ENCODE peak calls at places on chromosomes 2 and 18, in six cellular contexts. W is left ventricle myocardium inferior, G is osteoblast, Y is colonic mucosa, A is prostate gland, H is astrocyte. L is an unnamed sample.

GRCh38 chr2:96596596-96596995 is 41.5 kb downstream of the KANSL3 start:
- DNase-seq in H (no peak), W (no peak), Y (no peak), G (no peak), A (no peak), L (no peak)

GRCh38 chr2:239160226-239161143 is 240.3 kb downstream of the HDAC4 start:
- DNase-seq in G (peak; percentile 51), Y (no peak), H (no peak), W (peak; percentile 4), A (no peak), L (peak; percentile 17)

GRCh38 chr2:166632616-166633015 is 138.6 kb upstream of the SCN7A start:
- DNase-seq in G (no peak), Y (no peak), H (peak; percentile 100), A (no peak), W (no peak), L (peak; percentile 30)

GRCh38 chr2:64748561-64748960 is 94.8 kb upstream of the SERTAD2 start:
- DNase-seq in W (no peak), Y (no peak), G (no peak), H (no peak), A (no peak), L (no peak)

GRCh38 chr2:229342376-229342775 is 71.3 kb upstream of the PID1 start:
- DNase-seq in A (peak; percentile 40), W (peak; percentile 28), G (no peak), H (no peak), Y (peak; percentile 39), L (peak; percentile 76)

GRCh38 chr2:113309655-113310387 is 31.1 kb upstream of the PAX8 start:
- DNase-seq in G (no peak), Y (no peak), H (no peak), A (peak; percentile 26), W (no peak), L (peak; percentile 86)

GRCh38 chr18:52409732-52410131 is 69.7 kb downstream of the DCC start:
- DNase-seq in W (no peak), A (no peak), G (no peak), H (no peak), Y (no peak), L (peak; percentile 3)

GRCh38 chr2:75099521-75099922 is 99.8 kb downstream of the TACR1 start:
- DNase-seq in A (no peak), H (peak; percentile 31), Y (no peak), G (no peak), W (no peak), L (no peak)

GRCh38 chr18:11047156-11047555 is 102.2 kb downstream of the PIEZO2 start:
- DNase-seq in A (no peak), W (no peak), G (no peak), Y (no peak), H (peak; percentile 38), L (no peak)

GRCh38 chr18:8351173-8351572 is 258.1 kb upstream of the RAB12 start:
- DNase-seq in H (no peak), W (no peak), A (no peak), G (no peak), Y (no peak), L (peak; percentile 34)

GRCh38 chr2:201109186-201109585 is 6.8 kb upstream of the CFLAR start:
- DNase-seq in Y (no peak), A (no peak), H (no peak), W (no peak), G (no peak), L (no peak)

GRCh38 chr2:42933824-42934254 is 141.5 kb upstream of the HAAO start:
- DNase-seq in G (peak; percentile 41), A (no peak), H (no peak), Y (no peak), W (no peak), L (peak; percentile 71)

GRCh38 chr2:229202646-229203045 is 68.4 kb downstream of the PID1 start:
- DNase-seq in W (no peak), H (no peak), A (no peak), Y (no peak), G (no peak), L (no peak)

GRCh38 chr2:230932556-230933511 is 7.8 kb upstream of the GPR55 start:
- DNase-seq in H (no peak), G (peak; percentile 89), Y (no peak), A (no peak), W (peak; percentile 80), L (peak; percentile 9)

GRCh38 chr2:176388886-176389285 is 119.6 kb downstream of the MTX2 start:
- DNase-seq in A (no peak), W (no peak), H (peak; percentile 67), G (peak; percentile 51), Y (no peak), L (no peak)

GRCh38 chr18:62242955-62243354 is 55.9 kb downstream of the RELCH start:
- DNase-seq in H (no peak), A (no peak), W (no peak), G (no peak), Y (no peak), L (no peak)

GRCh38 chr2:141598982-141599381 is 531.8 kb downstream of the LRP1B start:
- DNase-seq in A (no peak), G (no peak), Y (no peak), H (no peak), W (no peak), L (no peak)

GRCh38 chr18:71707985-71708500 is 836.1 kb downstream of the CBLN2 start:
- DNase-seq in G (no peak), W (no peak), Y (no peak), H (no peak), A (no peak), L (peak; percentile 68)

GRCh38 chr2:17309741-17310339 is 208.4 kb downstream of the RAD51AP2 start:
- DNase-seq in W (no peak), G (no peak), Y (peak; percentile 41), H (peak; percentile 39), A (peak; percentile 28), L (peak; percentile 76)

GRCh38 chr2:172427256-172427989 is at the start of gene ITGA6:
- DNase-seq in A (peak; percentile 90), H (peak; percentile 53), W (peak; percentile 80), Y (peak; percentile 92), G (peak; percentile 93), L (peak; percentile 82)

GRCh38 chr18:69216390-69216789 is 184.3 kb upstream of the DOK6 start:
- DNase-seq in H (peak; percentile 31), W (no peak), Y (no peak), G (no peak), A (no peak), L (no peak)

GRCh38 chr2:16079637-16080036 is 139.3 kb downstream of the MYCN start:
- DNase-seq in G (no peak), Y (no peak), H (no peak), A (no peak), W (no peak), L (no peak)

GRCh38 chr2:186746584-186746983 is 52.7 kb downstream of the FAM171B start:
- DNase-seq in H (no peak), G (no peak), W (no peak), A (no peak), Y (no peak), L (no peak)

GRCh38 chr2:36137612-36138011 is 218.0 kb upstream of the CRIM1 start:
- DNase-seq in A (no peak), W (no peak), G (no peak), Y (no peak), H (no peak), L (no peak)

GRCh38 chr2:287471-287885 is 413 bp downstream of the ALKAL2 start:
- DNase-seq in Y (no peak), A (no peak), H (peak; percentile 34), G (peak; percentile 83), W (no peak), L (peak; percentile 33)

GRCh38 chr2:26076001-26076587 is 42.2 kb downstream of the RAB10 start:
- DNase-seq in H (no peak), A (no peak), G (no peak), W (no peak), Y (no peak), L (no peak)

GRCh38 chr2:122528061-122528460 is 772.6 kb downstream of the TSN start:
- DNase-seq in A (no peak), H (peak; percentile 13), W (no peak), Y (no peak), G (peak; percentile 50), L (peak; percentile 8)

GRCh38 chr2:63189026-63189425 is 138.4 kb downstream of the OTX1 start:
- DNase-seq in G (peak; percentile 56), W (no peak), H (peak; percentile 10), Y (peak; percentile 27), A (no peak), L (peak; percentile 70)
- TF ChIP-seq CTCF in G (peak; percentile 87), W (peak; percentile 54), H (peak; percentile 73), Y (peak; percentile 29), A (no peak), L (peak; percentile 98)

DNA sequence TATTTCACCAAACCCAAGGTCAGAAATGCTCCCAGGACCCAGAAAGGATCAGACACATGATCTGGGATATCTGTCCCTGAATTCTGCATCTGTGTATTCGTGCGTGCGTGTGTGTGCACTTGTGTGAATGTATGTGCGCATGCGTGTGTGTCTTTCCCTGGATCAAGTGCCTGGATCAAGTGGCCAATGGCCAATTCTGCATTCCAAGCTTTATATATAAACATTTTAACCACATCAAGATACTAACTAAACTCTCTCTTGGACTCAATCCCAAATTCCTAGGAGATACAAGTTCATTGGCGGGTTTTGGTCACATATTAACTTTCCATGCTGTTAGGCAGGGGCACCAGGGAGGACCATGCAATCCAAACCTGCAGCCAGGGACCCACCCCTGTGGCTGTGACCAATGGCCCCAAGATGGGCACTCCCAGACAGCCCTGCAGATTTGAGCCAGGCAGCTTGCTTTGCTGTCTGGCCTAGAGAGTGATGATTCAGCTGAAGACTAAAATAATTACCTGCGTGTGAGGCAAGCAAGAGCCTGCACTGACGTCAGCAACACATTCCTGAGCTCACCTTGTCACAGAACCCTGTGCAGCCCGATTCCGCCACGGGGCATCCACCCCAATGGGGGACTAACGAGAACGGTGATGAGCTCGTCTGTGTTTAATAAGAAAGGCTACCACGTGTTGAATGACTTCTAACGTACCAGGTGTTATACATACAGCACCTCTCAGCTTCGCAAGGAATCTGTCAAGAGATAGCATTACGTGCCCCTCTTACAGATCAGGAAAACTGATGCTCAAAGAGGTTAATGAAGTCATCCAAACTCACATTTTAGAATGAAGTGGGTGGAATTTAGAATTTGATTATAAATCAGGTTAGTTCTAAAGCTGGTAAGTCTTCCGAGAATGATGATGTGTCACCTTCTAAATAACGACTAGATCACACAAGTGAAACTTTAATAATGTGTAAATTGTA is 45.4 kb upstream of the ROCK2 start:
- DNase-seq in A (peak; percentile 72), Y (peak; percentile 80), H (peak; percentile 74), G (no peak), W (no peak), L (peak; percentile 82)
- H3K4me3 ChIP-seq in A (no peak overlapping the region), Y (no peak overlapping the region), H (no peak overlapping the region), G (no peak overlapping the region), W (no peak overlapping the region), L (no peak overlapping the region)

GRCh38 chr2:97748397-97748796 is 35.0 kb downstream of the ZAP70 start:
- DNase-seq in G (peak; percentile 52), W (peak; percentile 47), Y (no peak), H (no peak), A (no peak), L (peak; percentile 26)
- TF ChIP-seq CTCF in G (no peak), W (peak; percentile 64), Y (no peak), H (no peak), A (no peak), L (no peak)

DNA sequence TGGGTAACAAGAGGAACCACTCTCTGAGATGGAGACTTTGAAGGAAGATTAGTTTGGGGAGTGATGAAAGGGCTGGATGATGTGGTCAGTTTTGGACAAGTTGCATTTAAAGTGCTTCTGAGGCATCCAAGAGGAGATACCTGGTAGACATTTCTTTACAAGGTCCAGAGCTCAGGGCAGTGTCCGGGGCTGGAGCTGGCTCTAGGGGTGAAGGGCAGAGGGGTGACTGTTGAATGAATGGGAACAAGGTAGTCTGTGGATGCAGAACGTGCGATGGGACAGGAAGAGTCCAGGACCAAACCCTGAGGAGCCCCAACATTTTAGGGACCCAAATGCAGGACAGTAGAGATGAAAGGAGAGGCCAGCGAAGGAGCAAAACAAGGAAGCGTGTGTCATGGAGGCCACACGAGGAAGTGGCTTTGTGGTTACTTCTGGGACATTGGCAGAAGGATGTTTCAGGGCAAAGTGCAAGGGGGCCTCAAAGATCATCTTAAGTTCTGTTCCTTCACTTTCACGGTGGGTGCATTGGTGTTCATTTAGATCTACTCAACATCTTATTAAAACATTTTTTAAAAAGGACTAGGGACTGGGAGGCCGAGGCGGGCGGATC is 13.6 kb upstream of the GPR35 start:
- DNase-seq in A (no peak), H (no peak), W (no peak), Y (no peak), G (peak; percentile 10), L (no peak)
- H3K4me3 ChIP-seq in A (no peak overlapping the region), H (no peak overlapping the region), W (no peak overlapping the region), Y (no peak overlapping the region), G (no peak overlapping the region), L (no peak overlapping the region)

L was measured in epithelial cell of esophagus.